ENCODE peak calls at places on chromosomes 16 and 17, in six cellular contexts. Q is A549, F is stomach, I is right cardiac atrium, Y is esophagus squamous epithelium, C is body of pancreas. T is an unnamed sample.

GRCh38 chr16:71929048-71929447 is 33.7 kb downstream of the IST1 start:
- DNase-seq in I (no peak), C (no peak), F (no peak), Q (no peak), Y (no peak), T (peak)

GRCh38 chr17:79668344-79669250 is 57.7 kb upstream of the RBFOX3 start:
- DNase-seq in Q (no peak), Y (no peak), F (no peak), I (peak), C (no peak), T (no peak)

GRCh38 chr16:75096730-75097129 is 19.9 kb downstream of the LDHD start:
- DNase-seq in Q (peak), I (no peak), Y (no peak), F (peak), C (peak), T (no peak)

GRCh38 chr17:80624864-80625263 is 80.2 kb downstream of the RPTOR start:
- DNase-seq in C (no peak), I (no peak), Q (no peak), F (no peak), Y (no peak), T (no peak)

GRCh38 chr16:66610111-66610820 is 5.8 kb downstream of the CMTM3 start:
- DNase-seq in Q (no peak), F (no peak), Y (no peak), C (no peak), I (no peak), T (no peak)

GRCh38 chr17:80908776-80909175 is 82.9 kb upstream of the CHMP6 start:
- DNase-seq in I (no peak), Y (no peak), Q (no peak), F (no peak), C (no peak), T (peak)

GRCh38 chr16:67022531-67023214 is 6.3 kb upstream of the CBFB start:
- DNase-seq in Y (no peak), I (no peak), F (peak), Q (no peak), C (no peak), T (no peak)

GRCh38 chr16:2471016-2471652 is at the start of gene NTN3:
- DNase-seq in I (peak), Q (no peak), C (no peak), F (no peak), Y (no peak), T (no peak)

GRCh38 chr16:75250089-75250808 is 1.2 kb downstream of the BCAR1 start:
- DNase-seq in I (peak), Y (no peak), F (peak), C (peak), Q (peak), T (peak)

GRCh38 chr17:83115832-83116231 is 36.4 kb downstream of the METRNL start:
- DNase-seq in I (no peak), C (no peak), Q (no peak), Y (no peak), F (no peak), T (no peak)

GRCh38 chr17:74452841-74453661 is 13.4 kb upstream of the CD300A start:
- DNase-seq in Y (no peak), F (no peak), C (peak), I (peak), Q (no peak), T (no peak)

GRCh38 chr16:76577003-76577402 is 299.8 kb downstream of the CNTNAP4 start:
- DNase-seq in I (no peak), Q (no peak), C (no peak), Y (no peak), F (no peak), T (no peak)

GRCh38 chr16:84482951-84483881 is 21.2 kb downstream of the MEAK7 start:
- DNase-seq in Q (no peak), F (peak), Y (no peak), I (no peak), C (no peak), T (no peak)

GRCh38 chr16:20385844-20386832 is 18.4 kb downstream of the PDILT start:
- DNase-seq in C (peak), Q (peak), F (peak), Y (no peak), I (peak), T (peak)

GRCh38 chr16:57531635-57532220 is 4.6 kb downstream of the CCDC102A start:
- DNase-seq in Q (no peak), I (peak), C (no peak), F (no peak), Y (no peak), T (no peak)

GRCh38 chr16:74709477-74709877 is 8.8 kb upstream of the MLKL start:
- DNase-seq in F (peak), Y (no peak), C (peak), I (peak), Q (peak), T (peak)

GRCh38 chr17:83062011-83062817 is 17.2 kb upstream of the METRNL start:
- DNase-seq in Y (no peak), Q (no peak), C (no peak), F (no peak), I (peak), T (peak)

GRCh38 chr16:71467810-71468209 is 5.8 kb upstream of the ZNF23 start:
- DNase-seq in I (peak), Q (no peak), C (no peak), Y (no peak), F (no peak), T (no peak)

GRCh38 chr17:49046912-49047311 is 49.7 kb downstream of the IGF2BP1 start:
- DNase-seq in I (no peak), Y (no peak), F (no peak), Q (no peak), C (no peak), T (no peak)

GRCh38 chr16:53901396-53901795 is 197.4 kb downstream of the FTO start:
- DNase-seq in F (no peak), Y (no peak), I (no peak), Q (no peak), C (no peak), T (no peak)

GRCh38 chr17:18026408-18026776 is 12.6 kb downstream of the ATPAF2 start:
- DNase-seq in Y (no peak), I (peak), Q (no peak), C (no peak), F (no peak), T (peak)

GRCh38 chr17:73203788-73204479 is 11.1 kb downstream of the COG1 start:
- DNase-seq in I (no peak), F (no peak), C (no peak), Y (no peak), Q (no peak), T (no peak)

DNA sequence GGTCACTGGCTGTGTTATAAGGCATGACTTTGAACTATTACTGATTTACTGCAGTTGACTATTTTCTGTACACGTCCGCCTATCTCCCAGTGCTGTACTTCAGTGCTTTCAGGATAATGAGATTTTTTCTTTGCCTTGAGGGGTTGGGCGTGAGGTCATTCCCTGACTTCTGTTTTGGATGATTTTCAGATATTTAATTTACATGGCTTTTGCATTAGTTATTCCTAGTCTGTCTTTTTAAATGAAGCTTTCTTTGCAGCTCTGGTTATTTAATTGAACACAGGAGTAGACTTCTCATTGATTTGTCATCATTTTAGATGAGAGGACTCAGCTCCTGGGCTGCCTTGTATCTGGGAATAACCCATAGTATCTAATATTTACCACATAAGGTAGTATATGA is 23.7 kb downstream of the WIPF2 start:
- DNase-seq in C (no peak), I (no peak), Y (no peak), Q (no peak), F (no peak), T (no peak)
- H3K27ac ChIP-seq in C (no peak), I (no peak), Y (no peak), Q (no peak), F (no peak), T (no peak)

DNA sequence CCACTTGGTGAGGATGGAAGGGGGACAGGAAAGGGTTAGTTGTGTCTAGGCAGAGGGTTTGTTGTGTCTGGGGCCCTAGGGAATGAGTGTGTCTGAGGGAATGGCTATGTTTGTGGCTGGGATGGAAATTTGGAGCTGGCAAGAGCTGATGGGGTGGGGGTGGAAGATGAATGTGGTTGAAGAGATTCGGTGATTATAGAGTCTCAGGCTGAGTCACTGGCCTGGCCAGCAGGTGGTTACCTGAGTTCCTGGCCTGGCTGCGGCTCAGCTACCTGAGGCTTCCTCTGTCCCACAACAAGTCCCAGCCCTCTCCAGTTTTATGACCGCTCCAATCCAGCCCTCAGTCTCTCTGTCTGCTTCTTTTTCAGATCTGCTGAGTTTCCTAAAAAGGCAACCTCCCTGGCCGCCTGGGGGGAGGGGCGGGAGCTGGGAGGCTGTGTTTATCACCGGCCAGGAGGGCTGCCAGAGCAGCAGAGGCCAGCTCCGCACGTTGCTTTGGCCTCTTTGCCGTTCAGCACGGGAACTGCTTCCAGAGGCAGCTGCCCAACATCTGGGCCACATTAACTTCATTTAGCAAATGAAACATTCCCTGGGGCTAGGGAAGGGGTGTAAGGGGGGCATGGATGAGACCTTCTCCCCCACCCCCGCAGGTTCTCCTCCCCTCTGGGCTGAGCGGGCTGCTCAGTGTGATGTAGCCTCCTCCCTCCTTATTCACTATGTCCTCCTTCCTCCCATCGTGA is 21.8 kb downstream of the ITGB3 start:
- DNase-seq in C (peak), Q (no peak), Y (no peak), F (peak), I (peak), T (peak)
- H3K27ac ChIP-seq in C (peak), Q (peak), Y (peak), F (peak), I (peak), T (peak)

DNA sequence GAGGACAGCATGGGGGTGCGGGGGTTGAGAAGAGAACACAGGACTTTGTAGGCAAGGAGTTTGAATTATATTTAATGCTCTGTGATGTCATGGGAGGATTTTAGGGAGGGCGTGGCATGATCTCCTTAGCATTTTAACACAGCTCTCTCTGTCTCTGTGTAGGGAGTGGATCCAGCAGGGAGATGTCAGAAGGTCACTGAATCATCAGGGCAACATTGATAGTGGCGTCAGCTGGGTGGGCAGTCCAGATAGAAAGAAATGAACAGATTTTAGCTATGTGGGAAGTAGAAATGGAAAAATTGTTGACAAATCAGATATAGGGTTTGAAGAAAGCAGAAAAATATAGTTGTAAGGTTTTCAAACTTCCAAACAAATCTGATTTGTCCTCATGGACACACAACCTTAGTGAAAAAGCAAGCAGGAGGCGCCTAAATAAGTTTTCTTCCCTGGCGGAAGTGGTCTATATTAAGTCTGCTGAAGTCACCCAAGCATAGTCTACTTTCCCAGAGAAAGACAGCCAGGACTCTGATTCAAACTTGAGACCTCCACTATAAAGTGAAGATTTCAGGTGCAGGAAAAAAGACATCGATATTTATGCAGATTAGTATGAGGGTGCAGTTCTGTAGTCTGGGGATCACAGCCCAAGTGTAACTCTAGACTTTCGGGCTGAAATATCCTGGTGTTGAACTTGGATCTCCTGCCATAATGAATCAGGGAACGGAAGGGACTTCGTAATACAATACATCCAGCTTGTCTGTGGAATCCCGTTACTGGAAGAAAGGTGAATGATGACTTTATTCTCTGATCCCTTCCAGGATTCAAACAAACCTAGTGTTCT is 10.1 kb upstream of the PCTP start:
- DNase-seq in Y (no peak), F (no peak), Q (no peak), C (no peak), I (no peak), T (no peak)
- H3K27ac ChIP-seq in Y (no peak), F (no peak), Q (no peak), C (no peak), I (no peak), T (peak)

GRCh38 chr17:28807925-28808641 is 34.5 kb downstream of the FAM222B start:
- DNase-seq in C (peak), I (no peak), Q (peak), Y (no peak), F (no peak), T (no peak)
- H3K27ac ChIP-seq in C (peak), I (peak), Q (peak), Y (peak), F (peak), T (peak)